ENCODE peak calls at places on chromosomes 3 and 15, in nine cellular contexts. T, K, P, J, Z, V, H, A and C are unnamed samples.

GRCh38 chr3:46397111-46397510 is 9.8 kb downstream of the CCR5AS start:
- DNase-seq in K (no peak), J (no peak), V (no peak), T (no peak), Z (no peak), H (no peak), P (no peak), A (no peak), C (no peak)

GRCh38 chr3:115783938-115784738 is 160.8 kb downstream of the GAP43 start:
- DNase-seq in J (peak), H (peak), K (peak), A (peak), T (peak), Z (peak), P (peak), V (peak), C (peak)

GRCh38 chr15:91634163-91634562 is 219.3 kb upstream of the SLCO3A1 start:
- DNase-seq in T (no peak), A (no peak), Z (no peak), H (no peak), J (no peak), K (no peak), V (no peak), P (no peak), C (no peak)

GRCh38 chr15:60815321-60815720 is 336.4 kb upstream of the ICE2 start:
- DNase-seq in H (no peak), A (no peak), Z (no peak), V (no peak), T (no peak), P (no peak), K (no peak), J (no peak), C (no peak)

GRCh38 chr15:70053703-70054229 is 44.0 kb downstream of the TLE3 start:
- DNase-seq in K (no peak), H (no peak), Z (no peak), V (no peak), A (no peak), T (no peak), P (no peak), J (no peak), C (no peak)

GRCh38 chr3:23004971-23005370 is 198.2 kb upstream of the UBE2E2 start:
- DNase-seq in J (peak), T (no peak), Z (no peak), H (no peak), V (no peak), A (no peak), P (no peak), K (no peak), C (no peak)

GRCh38 chr15:31456329-31457060 is 129.9 kb downstream of the KLF13 start:
- DNase-seq in P (no peak), T (no peak), H (no peak), J (no peak), Z (no peak), A (no peak), K (no peak), V (no peak), C (no peak)

GRCh38 chr3:10594915-10595314 is 89.5 kb upstream of the ATP2B2 start:
- DNase-seq in K (peak), V (no peak), A (no peak), P (peak), Z (no peak), T (no peak), H (no peak), J (peak), C (peak)

GRCh38 chr15:29411299-29411698 is 141.7 kb upstream of the NSMCE3 start:
- DNase-seq in K (no peak), T (no peak), Z (no peak), J (no peak), V (no peak), H (no peak), P (no peak), A (no peak), C (no peak)

GRCh38 chr3:51966941-51967383 is 292 bp downstream of the PCBP4 start:
- DNase-seq in Z (no peak), H (no peak), T (no peak), P (peak), V (peak), K (no peak), A (no peak), J (no peak), C (no peak)
- TF ChIP-seq CTCF in Z (no peak), H (no peak), T (no peak), P (no peak), V (no peak), K (no peak), A (no peak), J (no peak), C (no peak)

GRCh38 chr15:93143186-93143585 is 54.2 kb upstream of the RGMA start:
- DNase-seq in H (no peak), A (no peak), Z (no peak), V (no peak), K (no peak), P (no peak), J (no peak), T (no peak), C (no peak)

GRCh38 chr15:93141373-93141790 is 52.4 kb upstream of the RGMA start:
- DNase-seq in V (no peak), Z (no peak), T (no peak), J (no peak), P (no peak), K (no peak), H (no peak), A (no peak), C (no peak)

GRCh38 chr15:93146196-93146595 is 57.2 kb upstream of the RGMA start:
- DNase-seq in J (no peak), V (no peak), T (no peak), P (no peak), H (no peak), K (no peak), A (no peak), Z (no peak), C (no peak)

GRCh38 chr15:93146601-93147000 is 57.6 kb upstream of the RGMA start:
- DNase-seq in V (no peak), Z (no peak), P (no peak), T (no peak), J (no peak), H (no peak), K (no peak), A (no peak), C (no peak)

DNA sequence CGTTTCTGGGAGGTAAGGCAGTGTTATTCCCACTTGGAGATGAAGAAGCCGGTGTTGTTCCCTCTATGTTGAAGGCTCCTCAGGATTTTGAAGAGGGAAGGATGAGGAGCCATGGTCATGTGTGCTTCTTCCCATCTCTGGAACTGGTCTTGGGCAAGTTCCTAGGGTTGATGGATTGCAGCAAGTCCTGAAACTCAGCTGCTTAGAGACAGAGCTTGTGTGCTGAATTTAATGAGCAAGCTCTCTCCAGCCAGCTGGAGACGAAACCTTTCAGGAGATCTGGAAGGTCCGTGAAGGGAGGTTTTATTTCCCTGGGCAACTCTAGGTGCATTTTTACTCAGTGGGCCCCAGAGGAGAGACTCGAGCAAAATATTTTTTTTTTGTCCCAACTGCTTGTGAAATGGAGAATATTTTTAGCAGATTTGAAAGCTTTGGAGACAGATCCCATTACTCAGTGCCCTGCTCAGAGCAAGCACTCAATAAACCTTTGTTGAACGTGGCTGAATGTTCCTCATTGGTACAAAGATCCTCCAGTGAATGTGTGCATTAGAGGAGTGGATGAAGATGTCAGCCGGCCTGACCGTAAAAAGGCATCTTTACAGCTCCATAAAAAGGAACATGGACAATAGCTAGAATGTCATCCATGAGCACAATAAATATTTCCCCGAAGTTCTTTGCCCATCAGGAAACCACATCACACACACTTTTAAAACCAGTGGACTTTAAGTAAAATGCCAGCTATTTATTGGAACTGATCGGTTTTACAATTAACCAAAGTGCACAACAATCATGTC is 55.7 kb upstream of the RGMA start:
- DNase-seq in P (no peak), V (no peak), T (no peak), H (no peak), A (no peak), J (no peak), Z (no peak), K (no peak), C (no peak)
- TF ChIP-seq CTCF in P (no peak), V (no peak), T (no peak), H (no peak), A (no peak), J (no peak), Z (no peak), K (no peak), C (no peak)

GRCh38 chr3:69738859-69739203 is 433 bp upstream of the MITF start:
- DNase-seq in K (no peak), A (no peak), V (no peak), J (no peak), Z (no peak), P (no peak), H (no peak), T (no peak), C (no peak)

GRCh38 chr3:69739204-69740102 is at the start of gene MITF:
- DNase-seq in Z (peak), J (peak), P (peak), T (peak), H (no peak), K (peak), V (no peak), A (peak), C (peak)

GRCh38 chr3:69737396-69737795 is 1.9 kb upstream of the MITF start:
- DNase-seq in K (no peak), H (no peak), T (no peak), A (no peak), Z (no peak), J (no peak), V (no peak), P (no peak), C (no peak)

GRCh38 chr3:69740103-69741021 is 1.1 kb downstream of the MITF start:
- DNase-seq in T (peak), K (peak), V (no peak), P (peak), Z (peak), J (no peak), A (no peak), H (no peak), C (peak)

GRCh38 chr3:69738291-69738690 is 973 bp upstream of the MITF start:
- DNase-seq in H (no peak), Z (no peak), K (no peak), V (no peak), P (no peak), T (no peak), J (peak), A (no peak), C (no peak)
- TF ChIP-seq CTCF in H (no peak), Z (no peak), K (no peak), V (no peak), P (no peak), T (no peak), J (no peak), A (no peak), C (no peak)

GRCh38 chr3:123447749-123448502 is 964 bp downstream of the ADCY5 start:
- DNase-seq in P (peak), Z (peak), V (peak), H (peak), J (no peak), T (no peak), A (no peak), K (peak), C (peak)
- TF ChIP-seq CTCF in P (peak), Z (no peak), V (no peak), H (no peak), J (peak), T (peak), A (no peak), K (peak), C (no peak)

GRCh38 chr3:32147935-32148334 is 41.5 kb downstream of the GPD1L start:
- DNase-seq in K (no peak), T (no peak), H (no peak), V (no peak), Z (no peak), A (no peak), J (no peak), P (no peak), C (no peak)
- TF ChIP-seq CTCF in K (no peak), T (no peak), H (no peak), V (no peak), Z (no peak), A (no peak), J (peak), P (peak), C (no peak)

DNA sequence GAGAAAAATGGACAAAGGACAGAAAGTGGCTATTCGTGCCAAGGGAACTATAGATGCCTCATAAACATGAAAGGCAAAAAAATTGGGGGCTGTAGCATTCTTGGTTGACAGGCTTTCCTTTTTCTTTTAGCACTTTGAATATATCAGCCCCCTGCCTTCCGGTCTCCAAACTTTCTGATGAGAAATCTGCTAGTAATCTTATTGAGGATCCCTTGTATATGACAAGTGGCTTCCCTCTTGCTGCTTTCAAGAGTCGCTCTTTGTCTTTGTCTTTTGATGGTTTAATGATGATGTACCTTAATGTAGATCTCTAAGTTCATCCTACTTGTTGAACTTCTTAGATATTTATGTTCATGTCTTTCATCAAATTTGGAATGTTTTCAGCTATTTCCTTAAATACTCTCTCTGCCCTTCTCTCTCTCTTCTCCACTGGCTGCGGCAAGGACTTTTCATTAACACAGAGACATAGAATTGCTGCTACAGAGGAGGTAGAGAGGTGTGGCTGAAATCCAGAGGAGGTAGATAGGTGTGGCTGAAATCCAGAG is 59.4 kb upstream of the EPHB3 start:
- DNase-seq in H (no peak), P (no peak), J (no peak), Z (no peak), V (no peak), T (no peak), K (no peak), A (no peak), C (no peak)
- TF ChIP-seq CTCF in H (no peak), P (no peak), J (no peak), Z (no peak), V (no peak), T (no peak), K (no peak), A (no peak), C (no peak)

DNA sequence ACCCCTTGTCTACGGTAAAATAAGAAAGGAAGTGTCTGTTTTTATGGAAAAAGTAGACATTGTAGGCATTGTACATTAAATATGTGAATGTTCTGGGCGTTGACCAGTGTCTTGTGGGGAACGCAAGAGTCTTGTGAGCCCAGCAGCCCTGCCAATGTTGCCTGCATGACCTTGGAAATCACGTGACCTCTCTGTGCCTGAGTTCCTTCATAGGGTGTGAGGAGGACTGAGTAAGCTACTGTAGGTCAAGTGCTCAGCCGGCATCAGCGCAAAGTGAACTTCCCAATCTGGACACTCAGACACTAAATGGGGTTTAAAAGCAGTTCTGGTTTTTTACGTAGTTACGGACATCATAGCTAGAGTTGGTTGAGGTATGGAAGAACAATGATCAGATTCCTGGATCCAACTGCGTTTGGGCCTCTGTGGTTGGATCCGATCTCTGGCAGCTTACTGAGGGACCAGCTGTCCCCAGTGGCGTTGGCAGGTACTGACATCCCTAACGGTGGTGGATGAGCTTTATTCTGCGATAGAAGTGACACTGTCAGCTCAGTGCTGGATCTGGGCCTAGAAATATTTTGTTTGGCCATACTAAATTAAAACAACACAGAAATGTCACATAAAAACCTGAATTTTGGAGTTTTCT is 63.8 kb downstream of the SPSB4 start:
- DNase-seq in P (peak), J (no peak), K (no peak), Z (no peak), H (no peak), V (no peak), A (no peak), T (no peak), C (peak)
- TF ChIP-seq CTCF in P (peak), J (peak), K (no peak), Z (peak), H (no peak), V (no peak), A (no peak), T (peak), C (peak)

DNA sequence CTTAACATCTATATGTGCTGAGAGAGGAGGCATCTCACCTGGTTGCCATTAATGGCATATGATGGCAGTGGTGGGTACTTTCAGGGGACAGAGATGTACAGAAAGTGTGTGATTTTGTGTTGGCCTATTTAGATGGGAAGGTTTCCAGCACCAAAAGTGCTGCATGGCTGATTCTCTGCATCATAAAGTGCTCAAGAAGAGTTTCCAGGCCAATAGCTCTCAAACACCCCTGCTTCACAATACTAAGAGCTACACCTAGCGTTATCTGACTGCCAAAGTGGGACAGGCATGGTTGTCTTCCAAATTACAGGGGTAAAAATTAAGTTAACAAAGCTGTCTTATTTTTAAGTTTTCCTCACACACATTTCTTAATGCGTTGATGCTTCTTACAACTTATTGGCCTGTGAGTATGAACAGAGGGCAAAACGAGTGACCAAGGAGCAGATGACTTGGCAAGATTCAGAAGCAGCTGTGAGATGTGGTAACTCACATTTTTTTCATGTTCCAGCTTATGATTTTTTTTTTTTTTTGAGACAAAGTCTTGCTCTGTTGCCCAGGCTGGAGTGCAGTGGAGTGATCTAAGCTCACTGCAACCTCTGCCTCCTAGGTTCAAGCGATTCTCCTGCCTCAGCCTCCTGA is 41.4 kb upstream of the VEPH1 start:
- DNase-seq in H (no peak), V (no peak), A (no peak), J (peak), K (no peak), T (no peak), Z (no peak), P (no peak), C (no peak)
- TF ChIP-seq CTCF in H (no peak), V (no peak), A (no peak), J (no peak), K (no peak), T (no peak), Z (no peak), P (no peak), C (no peak)

GRCh38 chr3:70614111-70614510 is 301.7 kb upstream of the MDFIC2 start:
- DNase-seq in K (no peak), A (no peak), T (no peak), Z (no peak), P (no peak), V (no peak), H (no peak), J (no peak), C (no peak)
- TF ChIP-seq CTCF in K (no peak), A (no peak), T (no peak), Z (no peak), P (no peak), V (no peak), H (no peak), J (no peak), C (no peak)